ENCODE peak calls at places on chromosomes 12 and 14, in nine cellular contexts. S is mucosa of descending colon; Q is psoas muscle; G is CD8-positive, alpha-beta T cell; B is PC-3; U is A673; P is ovary; E is A549; J is left ventricle myocardium inferior. W is an unnamed sample.

GRCh38 chr12:29782821-29783772 is 645 bp downstream of the TMTC1 start:
- DNase-seq in B (peak; percentile 14), P (peak; percentile 54), Q (peak; percentile 68), G (no peak), U (peak; percentile 25), E (no peak), S (peak; percentile 54), J (peak; percentile 53), W (peak; percentile 53)

GRCh38 chr12:3770891-3771290 is 18.0 kb upstream of the CRACR2A start:
- DNase-seq in P (no peak), Q (no peak), G (no peak), S (no peak), J (no peak), U (no peak), E (no peak), B (peak; percentile 86), W (no peak)

GRCh38 chr12:50517456-50518048 is 12.8 kb downstream of the DIP2B start:
- DNase-seq in P (no peak), U (peak; percentile 29), E (no peak), J (no peak), G (no peak), Q (no peak), S (no peak), B (no peak), W (no peak)

GRCh38 chr14:92783813-92784431 is 10.2 kb upstream of the GOLGA5 start:
- DNase-seq in P (no peak), B (peak; percentile 85), G (no peak), E (peak; percentile 69), U (peak; percentile 68), Q (no peak), J (no peak), S (no peak), W (no peak)

GRCh38 chr14:75982724-75983358 is 1.0 kb upstream of the TGFB3 start:
- DNase-seq in E (peak; percentile 74), S (peak; percentile 70), B (no peak), P (peak; percentile 85), J (peak; percentile 82), Q (peak; percentile 77), G (no peak), U (peak; percentile 82), W (peak; percentile 69)

GRCh38 chr12:124953689-124954405 is 35.1 kb downstream of the DHX37 start:
- DNase-seq in J (no peak), G (no peak), Q (no peak), P (no peak), U (no peak), E (no peak), B (no peak), S (no peak), W (no peak)

GRCh38 chr14:104683653-104684448 is 5.6 kb upstream of the INF2 start:
- DNase-seq in Q (no peak), P (no peak), E (no peak), B (no peak), U (no peak), J (no peak), G (no peak), S (peak; percentile 46), W (peak; percentile 32)

GRCh38 chr12:3348055-3348454 is 142.9 kb upstream of the PRMT8 start:
- DNase-seq in Q (no peak), G (no peak), B (no peak), P (no peak), E (no peak), J (no peak), S (no peak), U (no peak), W (no peak)

GRCh38 chr14:20345366-20345765 is 1.9 kb downstream of the PARP2 start:
- DNase-seq in U (no peak), Q (no peak), E (no peak), P (no peak), B (no peak), J (no peak), S (no peak), G (no peak), W (no peak)

GRCh38 chr14:20350860-20351259 is 7.4 kb downstream of the PARP2 start:
- DNase-seq in P (no peak), E (no peak), B (no peak), G (no peak), J (no peak), U (no peak), S (no peak), Q (no peak), W (no peak)

GRCh38 chr14:20347747-20348146 is 4.3 kb downstream of the PARP2 start:
- DNase-seq in Q (no peak), B (no peak), P (no peak), G (no peak), J (no peak), U (no peak), S (no peak), E (no peak), W (no peak)

GRCh38 chr14:20346713-20347112 is 3.3 kb downstream of the PARP2 start:
- DNase-seq in S (no peak), U (no peak), J (no peak), E (no peak), P (no peak), G (no peak), B (no peak), Q (no peak), W (no peak)

GRCh38 chr14:20350280-20350679 is 6.8 kb downstream of the PARP2 start:
- DNase-seq in S (no peak), P (no peak), U (no peak), J (no peak), Q (no peak), G (no peak), E (no peak), B (peak; percentile 53), W (no peak)
- TF ChIP-seq CTCF in S (no peak), P (no peak), U (no peak), J (no peak), Q (no peak), G (no peak), E (no peak), B (no peak), W (no peak)

DNA sequence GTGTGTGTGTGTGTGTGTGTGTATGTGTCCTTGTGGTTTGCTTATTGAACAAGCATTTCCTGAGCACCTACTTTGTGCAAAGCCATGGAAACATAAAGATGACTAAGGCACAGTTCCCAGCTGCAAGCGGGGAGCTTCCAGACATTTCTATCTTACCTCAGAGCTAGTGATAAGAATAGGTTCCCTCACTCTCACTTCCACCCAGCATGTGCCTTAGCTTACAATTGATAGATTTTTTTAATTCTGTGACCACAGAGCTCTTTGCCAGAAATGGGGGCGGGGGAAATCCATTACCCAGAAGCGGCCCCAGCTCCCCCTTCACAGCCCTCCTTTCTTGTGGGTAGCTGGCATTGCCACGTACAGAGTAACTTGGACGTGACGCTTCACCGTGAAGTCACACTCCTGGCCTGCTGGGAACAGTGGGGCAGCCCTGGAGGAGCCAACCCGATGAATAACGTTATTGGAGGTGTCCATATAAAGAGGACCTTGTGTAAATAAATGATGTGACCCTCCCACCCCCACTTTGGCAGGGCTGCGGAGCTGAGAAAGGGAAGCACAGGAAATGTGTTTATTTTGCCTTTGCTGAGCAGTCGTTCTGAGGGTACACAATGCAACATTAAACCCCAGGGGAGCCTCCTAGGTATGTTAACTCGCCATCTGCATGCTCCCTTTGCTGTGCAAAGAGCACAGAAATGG is 238.9 kb downstream of the CHST11 start:
- DNase-seq in E (no peak), Q (no peak), B (no peak), P (no peak), S (no peak), U (no peak), J (no peak), G (peak; percentile 88), W (no peak)
- H3K4me1 ChIP-seq in E (peaks cover 13% of the 10 kb centered on the region), Q (no peaks in the 10 kb centered on the region), B (peaks cover 4% of the 10 kb centered on the region), P (no peaks in the 10 kb centered on the region), S (no peaks in the 10 kb centered on the region), U (no peaks in the 10 kb centered on the region), J (peaks cover 5% of the 10 kb centered on the region), G (peaks cover 25% of the 10 kb centered on the region), W (peaks cover 29% of the 10 kb centered on the region)

GRCh38 chr14:53231166-53231565 is 78.0 kb upstream of the DDHD1 start:
- DNase-seq in E (no peak), B (no peak), U (no peak), S (no peak), Q (no peak), P (no peak), J (no peak), G (no peak), W (no peak)

GRCh38 chr14:53227154-53227718 is 74.1 kb upstream of the DDHD1 start:
- DNase-seq in G (no peak), J (no peak), U (no peak), Q (no peak), P (no peak), S (no peak), E (no peak), B (no peak), W (no peak)

GRCh38 chr14:53228966-53229365 is 75.8 kb upstream of the DDHD1 start:
- DNase-seq in E (no peak), B (no peak), Q (no peak), S (no peak), P (no peak), G (no peak), U (no peak), J (no peak), W (no peak)

GRCh38 chr14:53226553-53226952 is 73.4 kb upstream of the DDHD1 start:
- DNase-seq in J (peak; percentile 25), B (no peak), Q (peak; percentile 29), G (no peak), P (no peak), E (no peak), U (no peak), S (no peak), W (no peak)
- H3K4me3 ChIP-seq in J (no peak overlapping the region), B (no peak overlapping the region), Q (no peak overlapping the region), G (no peak overlapping the region), P (no peak overlapping the region), E (no peak overlapping the region), U (no peak overlapping the region), S (no peak overlapping the region), W (no peak overlapping the region)

GRCh38 chr12:12822886-12823285 is 9.7 kb downstream of the DDX47 start:
- DNase-seq in E (no peak), P (no peak), U (no peak), Q (no peak), B (no peak), G (no peak), J (no peak), S (no peak), W (no peak)

GRCh38 chr12:12821975-12822374 is 8.8 kb downstream of the DDX47 start:
- DNase-seq in B (no peak), Q (no peak), E (no peak), S (no peak), J (no peak), P (no peak), G (no peak), U (no peak), W (no peak)

GRCh38 chr12:12819752-12820311 is 6.7 kb downstream of the DDX47 start:
- DNase-seq in G (no peak), U (no peak), J (no peak), B (peak; percentile 89), E (peak; percentile 50), S (no peak), Q (no peak), P (no peak), W (no peak)

GRCh38 chr12:12823308-12823707 is 10.2 kb downstream of the DDX47 start:
- DNase-seq in P (no peak), B (peak; percentile 52), S (no peak), Q (no peak), J (no peak), E (no peak), G (no peak), U (no peak), W (no peak)

DNA sequence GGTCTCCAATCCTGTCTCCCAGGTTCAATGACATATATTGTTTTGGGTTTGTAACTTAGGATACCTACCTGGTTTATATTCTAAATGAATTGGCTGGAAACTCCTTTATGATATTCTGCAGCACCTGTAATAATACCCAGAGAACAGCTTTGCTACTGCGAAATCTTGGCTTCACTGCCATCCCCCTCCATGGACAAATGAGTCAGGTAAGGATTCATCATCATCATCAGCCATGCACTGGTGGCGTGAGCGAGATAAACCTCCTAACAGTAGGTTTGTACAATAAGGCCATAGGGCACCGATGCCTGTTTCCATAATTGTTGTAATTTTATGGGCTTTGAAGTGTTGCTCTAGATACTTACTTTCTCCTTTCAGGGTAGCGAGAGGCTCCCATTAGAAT is 10.7 kb downstream of the DDX47 start:
- DNase-seq in P (no peak), B (no peak), E (no peak), G (no peak), S (no peak), J (no peak), Q (no peak), U (no peak), W (no peak)
- TF ChIP-seq CTCF in P (no peak), B (no peak), E (no peak), G (no peak), S (no peak), J (no peak), Q (no peak), U (no peak), W (no peak)

W was measured in lower lobe of right lung.